ENCODE peak calls at places on chromosomes 12 and 14, in six cellular contexts. C, Q, D, O, S and W are unnamed samples.

GRCh38 chr14:64636208-64636979 is 67.8 kb upstream of the PLEKHG3 start:
- DNase-seq in C (peak), Q (peak), D (no peak), O (peak), S (peak), W (peak)

GRCh38 chr14:104657114-104657524 is 32.3 kb upstream of the INF2 start:
- DNase-seq in C (no peak), Q (no peak), D (no peak), O (peak), S (no peak), W (no peak)

GRCh38 chr14:94342334-94342934 is 19.3 kb upstream of the SERPINA6 start:
- DNase-seq in C (no peak), Q (peak), D (peak), O (no peak), S (peak), W (peak)

GRCh38 chr12:28908646-28909045 is 240.4 kb upstream of the FAR2 start:
- DNase-seq in C (no peak), Q (no peak), D (no peak), O (no peak), S (no peak), W (no peak)

GRCh38 chr12:62930546-62931425 is 4.2 kb downstream of the PPM1H start:
- DNase-seq in C (no peak), Q (no peak), D (no peak), O (no peak), S (no peak), W (no peak)

GRCh38 chr14:40164083-40164482 is 731.9 kb upstream of the FBXO33 start:
- DNase-seq in C (peak), Q (no peak), D (peak), O (no peak), S (no peak), W (no peak)

GRCh38 chr12:34403706-34404376 is 381.5 kb downstream of the ALG10 start:
- DNase-seq in C (no peak), Q (peak), D (no peak), O (no peak), S (no peak), W (no peak)

GRCh38 chr12:1606021-1606622 is 11.7 kb upstream of the FBXL14 start:
- DNase-seq in C (peak), Q (peak), D (peak), O (peak), S (peak), W (peak)

GRCh38 chr12:77553976-77554619 is 276.6 kb upstream of the NAV3 start:
- DNase-seq in C (no peak), Q (no peak), D (no peak), O (no peak), S (no peak), W (no peak)

GRCh38 chr14:105211758-105212089 is 30.6 kb upstream of the NUDT14 start:
- DNase-seq in C (no peak), Q (no peak), D (no peak), O (no peak), S (no peak), W (no peak)

GRCh38 chr14:94021416-94022157 is 4.6 kb upstream of the OTUB2 start:
- DNase-seq in C (no peak), Q (no peak), D (peak), O (no peak), S (no peak), W (no peak)

GRCh38 chr12:11901687-11902524 is 168.8 kb upstream of the BCL2L14 start:
- DNase-seq in C (no peak), Q (no peak), D (no peak), O (no peak), S (no peak), W (no peak)

GRCh38 chr12:64653123-64653522 is 42.8 kb downstream of the RASSF3 start:
- DNase-seq in C (no peak), Q (no peak), D (no peak), O (no peak), S (no peak), W (no peak)

GRCh38 chr14:72501439-72501838 is 392.5 kb downstream of the DPF3 start:
- DNase-seq in C (no peak), Q (no peak), D (no peak), O (no peak), S (no peak), W (no peak)

GRCh38 chr12:131195796-131196195 is 242.1 kb downstream of the ADGRD1 start:
- DNase-seq in C (no peak), Q (no peak), D (no peak), O (no peak), S (no peak), W (no peak)

GRCh38 chr14:74934476-74935339 is 11.6 kb upstream of the RPS6KL1 start:
- DNase-seq in C (no peak), Q (no peak), D (no peak), O (peak), S (no peak), W (no peak)

GRCh38 chr12:110312581-110313360 is 31.7 kb downstream of the ATP2A2 start:
- DNase-seq in C (no peak), Q (no peak), D (no peak), O (peak), S (no peak), W (peak)

GRCh38 chr14:106883218-106883692 is 1356.9 kb downstream of the TMEM121 start:
- DNase-seq in C (peak), Q (no peak), D (no peak), O (peak), S (no peak), W (peak)

GRCh38 chr12:26697217-26697616 is 135.8 kb downstream of the ITPR2 start:
- DNase-seq in C (no peak), Q (no peak), D (no peak), O (no peak), S (no peak), W (no peak)

GRCh38 chr12:1842183-1842904 is 22.0 kb downstream of the LRTM2 start:
- DNase-seq in C (no peak), Q (no peak), D (no peak), O (peak), S (no peak), W (no peak)

GRCh38 chr14:38775986-38776385 is 327.0 kb downstream of the SEC23A start:
- DNase-seq in C (no peak), Q (no peak), D (no peak), O (no peak), S (no peak), W (no peak)

GRCh38 chr14:54881235-54881760 is 21.3 kb downstream of the GCH1 start:
- DNase-seq in C (no peak), Q (no peak), D (peak), O (no peak), S (peak), W (no peak)

GRCh38 chr12:4482936-4483335 is 37.3 kb upstream of the FGF6 start:
- DNase-seq in C (no peak), Q (no peak), D (no peak), O (no peak), S (no peak), W (no peak)

GRCh38 chr12:85244561-85244960 is 35.5 kb upstream of the ALX1 start:
- DNase-seq in C (no peak), Q (no peak), D (no peak), O (no peak), S (no peak), W (no peak)

GRCh38 chr14:50344116-50344775 is 32.1 kb downstream of the DMAC2L start:
- DNase-seq in C (no peak), Q (no peak), D (no peak), O (no peak), S (no peak), W (no peak)

GRCh38 chr12:87960557-87960956 is 68.6 kb downstream of the C12orf50 start:
- DNase-seq in C (no peak), Q (no peak), D (no peak), O (no peak), S (no peak), W (no peak)

GRCh38 chr12:43893670-43894069 is 57.8 kb downstream of the TMEM117 start:
- DNase-seq in C (no peak), Q (no peak), D (peak), O (no peak), S (no peak), W (no peak)

DNA sequence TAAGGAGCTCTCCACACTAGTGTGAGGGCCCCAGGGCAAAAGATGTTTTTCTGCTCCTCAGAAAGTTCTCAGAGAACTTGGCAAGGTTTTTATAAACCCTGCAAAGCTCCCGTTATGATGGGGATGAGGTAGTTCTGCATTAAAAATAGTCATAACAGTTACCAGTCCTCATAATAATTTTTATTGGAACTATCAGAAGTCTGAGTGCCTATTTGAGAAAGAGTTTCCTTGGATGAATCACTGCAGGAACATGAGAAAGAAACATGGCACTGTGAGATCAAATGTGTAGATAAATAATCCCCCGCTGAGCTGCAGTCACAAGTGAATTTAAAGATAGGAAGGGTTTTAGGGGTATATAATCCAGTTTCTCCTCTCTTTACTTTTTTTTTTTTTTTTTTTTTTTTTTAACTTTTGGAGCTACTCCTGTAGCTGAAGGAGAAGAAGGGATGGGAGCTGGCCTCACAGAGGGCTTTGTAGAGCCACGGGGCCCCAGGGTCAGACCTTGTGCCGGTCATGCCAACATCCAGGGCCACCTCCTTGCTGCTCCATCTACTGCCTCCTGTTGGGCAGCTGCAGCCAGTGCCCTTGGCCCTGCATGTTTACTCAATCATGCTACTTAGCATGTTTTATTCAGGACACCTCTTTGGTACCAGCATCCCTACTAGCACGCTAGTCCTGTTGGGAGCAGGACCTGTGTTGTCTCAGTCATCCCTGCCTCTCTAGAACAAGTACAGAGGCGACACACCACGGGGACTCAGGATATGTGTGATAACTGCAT is 39.5 kb downstream of the EVL start:
- DNase-seq in C (no peak), Q (no peak), D (peak), O (no peak), S (no peak), W (no peak)
- TF ChIP-seq CTCF in C (no peak), Q (no peak), D (no peak), O (peak), S (no peak), W (no peak)

DNA sequence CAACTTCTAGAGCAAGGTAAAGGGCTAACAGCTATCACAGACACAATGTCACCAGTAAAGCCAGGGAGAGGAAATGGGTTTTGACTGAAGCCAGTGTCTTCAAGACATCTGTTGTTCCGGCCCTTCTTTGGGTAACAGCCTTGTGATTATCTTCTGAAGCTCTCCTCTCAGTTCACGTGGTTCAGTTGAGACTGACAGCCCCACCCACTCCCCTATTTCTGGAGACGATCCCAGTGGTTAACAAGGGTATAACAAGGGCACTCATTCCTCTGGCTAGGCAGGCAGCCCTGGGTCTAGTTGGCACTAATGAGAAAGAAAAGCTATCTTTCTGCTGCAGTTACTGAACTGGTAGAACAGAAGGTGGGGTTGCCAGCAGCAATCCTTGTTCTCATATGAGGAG is 6.9 kb downstream of the GNPTAB start:
- DNase-seq in C (peak), Q (peak), D (no peak), O (peak), S (peak), W (peak)
- TF ChIP-seq CTCF in C (no peak), Q (peak), D (no peak), O (peak), S (no peak), W (peak)

DNA sequence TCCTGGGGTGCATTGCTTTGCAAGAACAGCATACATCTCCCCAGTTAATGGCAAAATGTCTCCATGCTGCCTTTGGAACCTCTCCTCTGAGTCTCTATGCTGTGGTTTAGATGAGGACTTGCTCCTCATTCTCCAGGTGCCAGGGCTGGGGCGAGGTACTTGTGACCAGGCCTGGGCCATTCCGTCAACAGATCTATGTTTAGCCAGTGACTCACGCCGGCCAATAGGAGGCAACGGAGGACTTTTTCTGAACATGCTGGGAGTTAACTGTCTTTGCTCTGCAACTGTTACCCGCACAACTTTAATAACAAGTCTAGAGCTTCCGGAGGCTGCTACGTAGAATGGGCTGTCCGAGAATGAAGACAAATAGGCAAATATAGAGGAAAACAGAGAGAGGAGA is 214.2 kb downstream of the GLT1D1 start:
- DNase-seq in C (no peak), Q (no peak), D (no peak), O (peak), S (no peak), W (no peak)
- TF ChIP-seq CTCF in C (no peak), Q (no peak), D (no peak), O (peak), S (no peak), W (no peak)

DNA sequence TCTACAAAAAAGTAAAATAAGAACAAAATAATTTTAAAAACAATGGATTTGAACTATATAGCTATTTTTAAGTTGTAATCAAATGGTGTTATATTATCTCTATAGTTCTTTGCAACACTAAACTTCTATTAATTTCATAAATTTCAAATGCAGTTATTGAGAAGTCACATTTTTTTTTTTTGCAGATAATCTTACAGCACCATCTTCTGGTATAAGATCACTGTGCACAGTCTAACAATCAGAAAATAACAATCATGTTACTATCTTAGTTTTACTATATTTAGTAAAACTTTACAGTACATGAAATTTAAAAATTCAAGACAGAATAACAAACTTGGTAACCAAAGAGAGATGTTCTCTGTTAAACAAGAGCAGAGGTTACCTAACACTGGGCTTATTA is 40.6 kb downstream of the GXYLT1 start:
- DNase-seq in C (no peak), Q (no peak), D (no peak), O (no peak), S (no peak), W (no peak)
- TF ChIP-seq CTCF in C (no peak), Q (no peak), D (peak), O (no peak), S (no peak), W (no peak)

DNA sequence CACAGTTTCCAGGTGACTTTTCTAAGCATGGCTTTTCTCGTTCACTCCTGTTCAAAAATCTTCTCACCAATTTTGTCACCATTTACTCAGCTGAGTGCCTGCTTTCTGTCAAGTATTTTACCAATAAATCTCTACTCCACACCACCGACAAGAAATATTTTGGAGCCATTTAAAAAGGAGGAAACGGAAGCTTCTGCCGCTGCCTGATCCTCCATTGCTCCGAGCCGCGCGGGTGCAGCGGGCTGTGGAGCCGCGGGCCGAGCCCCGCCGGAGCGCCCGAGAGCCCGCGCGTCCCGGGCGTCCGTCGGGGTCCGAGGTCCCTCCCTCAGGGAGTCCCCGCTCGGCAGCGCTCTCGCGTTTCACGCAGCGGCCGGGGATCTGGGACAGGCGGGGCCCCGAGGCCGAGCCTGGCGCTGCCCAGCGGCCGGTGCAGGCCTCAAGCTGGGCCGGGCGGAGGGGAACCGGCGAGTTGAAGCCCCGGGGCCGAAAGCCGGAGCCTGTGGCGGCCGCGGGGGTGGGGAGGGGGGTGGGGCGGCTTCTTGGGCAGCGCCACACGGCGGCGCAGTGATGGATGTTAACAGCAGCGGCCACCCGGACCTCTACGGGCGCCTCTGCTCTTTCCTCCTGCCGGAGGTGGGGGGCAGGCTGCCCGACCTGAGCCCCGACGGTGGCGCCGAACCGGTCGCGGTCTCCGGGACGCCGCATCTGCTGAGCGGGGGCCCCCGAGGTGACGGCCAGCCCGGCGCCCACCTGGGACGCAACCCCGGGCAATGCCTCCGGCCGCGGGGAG is 1.1 kb upstream of the HEBP1 start:
- DNase-seq in C (peak), Q (peak), D (no peak), O (peak), S (no peak), W (peak)
- TF ChIP-seq CTCF in C (no peak), Q (no peak), D (peak), O (peak), S (peak), W (no peak)

GRCh38 chr12:94616217-94616729 is 34.1 kb downstream of the TMCC3 start:
- DNase-seq in C (peak), Q (peak), D (no peak), O (peak), S (no peak), W (peak)
- TF ChIP-seq CTCF in C (no peak), Q (no peak), D (no peak), O (peak), S (no peak), W (no peak)